ENCODE peak calls at places on chromosomes 16 and 17, in four cellular contexts. One of them, this sample, is unnamed.

GRCh38 chr17:74599023-74599399 is 6.9 kb upstream of the CD300LD start:
- DNase-seq in upper lobe of left lung: no peak
- DNase-seq in dorsolateral prefrontal cortex: no peak
- DNase-seq in heart right ventricle: no peak
- DNase-seq in this sample: no peak

GRCh38 chr17:68355093-68355492 is 63.8 kb downstream of the ARSG start:
- DNase-seq in upper lobe of left lung: no peak
- DNase-seq in heart right ventricle: no peak
- DNase-seq in dorsolateral prefrontal cortex: no peak
- DNase-seq in this sample: no peak

GRCh38 chr17:42985225-42985624 is 4.9 kb downstream of the RUNDC1 start:
- DNase-seq in heart right ventricle: no peak
- DNase-seq in dorsolateral prefrontal cortex: no peak
- DNase-seq in upper lobe of left lung: no peak
- DNase-seq in this sample: no peak

GRCh38 chr16:24755201-24755874 is 25.9 kb downstream of the TNRC6A start:
- DNase-seq in heart right ventricle: no peak
- DNase-seq in upper lobe of left lung: no peak
- DNase-seq in dorsolateral prefrontal cortex: no peak
- DNase-seq in this sample: no peak

GRCh38 chr17:42679492-42680330 is 1.9 kb downstream of the CCR10 start:
- DNase-seq in upper lobe of left lung: peak; percentile 81
- DNase-seq in dorsolateral prefrontal cortex: peak; percentile 51
- DNase-seq in heart right ventricle: peak; percentile 86
- DNase-seq in this sample: peak; percentile 78

GRCh38 chr17:80552523-80552922 is 7.9 kb downstream of the RPTOR start:
- DNase-seq in upper lobe of left lung: no peak
- DNase-seq in dorsolateral prefrontal cortex: no peak
- DNase-seq in heart right ventricle: no peak
- DNase-seq in this sample: no peak

GRCh38 chr17:43917348-43918025 is 10.2 kb upstream of the MPP2 start:
- DNase-seq in heart right ventricle: peak; percentile 40
- DNase-seq in upper lobe of left lung: peak; percentile 35
- DNase-seq in dorsolateral prefrontal cortex: peak; percentile 26
- DNase-seq in this sample: peak; percentile 49

GRCh38 chr16:12732600-12732999 is 71.1 kb downstream of the CPPED1 start:
- DNase-seq in dorsolateral prefrontal cortex: no peak
- DNase-seq in heart right ventricle: no peak
- DNase-seq in upper lobe of left lung: no peak
- DNase-seq in this sample: no peak

GRCh38 chr17:17613708-17614114 is 22.2 kb upstream of the PEMT start:
- DNase-seq in heart right ventricle: no peak
- DNase-seq in dorsolateral prefrontal cortex: peak; percentile 68
- DNase-seq in upper lobe of left lung: peak; percentile 68
- DNase-seq in this sample: no peak

GRCh38 chr16:3952342-3953131 is 72.0 kb upstream of the CREBBP start:
- DNase-seq in heart right ventricle: peak; percentile 82
- DNase-seq in upper lobe of left lung: no peak
- DNase-seq in dorsolateral prefrontal cortex: no peak
- DNase-seq in this sample: no peak

GRCh38 chr17:82202981-82203380 is 9.7 kb downstream of the CCDC57 start:
- DNase-seq in heart right ventricle: no peak
- DNase-seq in upper lobe of left lung: no peak
- DNase-seq in dorsolateral prefrontal cortex: no peak
- DNase-seq in this sample: no peak

GRCh38 chr16:19463468-19464315 is 46.0 kb downstream of the TMC5 start:
- DNase-seq in heart right ventricle: no peak
- DNase-seq in dorsolateral prefrontal cortex: no peak
- DNase-seq in upper lobe of left lung: no peak
- DNase-seq in this sample: no peak

GRCh38 chr17:32486701-32487459 is at the start of gene CDK5R1:
- DNase-seq in dorsolateral prefrontal cortex: no peak
- DNase-seq in upper lobe of left lung: peak; percentile 69
- DNase-seq in heart right ventricle: peak; percentile 71
- DNase-seq in this sample: peak; percentile 76

GRCh38 chr16:78542419-78542818 is 443.0 kb downstream of the WWOX start:
- DNase-seq in upper lobe of left lung: no peak
- DNase-seq in dorsolateral prefrontal cortex: no peak
- DNase-seq in heart right ventricle: no peak
- DNase-seq in this sample: no peak

GRCh38 chr17:48728232-48729231 is at the start of gene HOXB13:
- DNase-seq in dorsolateral prefrontal cortex: no peak
- DNase-seq in upper lobe of left lung: no peak
- DNase-seq in heart right ventricle: peak; percentile 27
- DNase-seq in this sample: no peak

GRCh38 chr16:29663829-29664132 is 734 bp downstream of the SPN start:
- DNase-seq in dorsolateral prefrontal cortex: no peak
- DNase-seq in heart right ventricle: no peak
- DNase-seq in upper lobe of left lung: no peak
- DNase-seq in this sample: no peak

GRCh38 chr16:4690946-4691665 is 2.3 kb upstream of the NUDT16L1 start:
- DNase-seq in dorsolateral prefrontal cortex: no peak
- DNase-seq in heart right ventricle: no peak
- DNase-seq in upper lobe of left lung: no peak
- DNase-seq in this sample: no peak

GRCh38 chr16:2083409-2083808 is 35.6 kb downstream of the TSC2 start:
- DNase-seq in dorsolateral prefrontal cortex: no peak
- DNase-seq in upper lobe of left lung: no peak
- DNase-seq in heart right ventricle: no peak
- DNase-seq in this sample: no peak

GRCh38 chr16:4375717-4376116 is 4.1 kb downstream of the VASN start:
- DNase-seq in dorsolateral prefrontal cortex: no peak
- DNase-seq in heart right ventricle: no peak
- DNase-seq in upper lobe of left lung: no peak
- DNase-seq in this sample: no peak

GRCh38 chr17:49187301-49187700 is 23.1 kb downstream of the GNGT2 start:
- DNase-seq in dorsolateral prefrontal cortex: no peak
- DNase-seq in heart right ventricle: no peak
- DNase-seq in upper lobe of left lung: no peak
- DNase-seq in this sample: no peak

GRCh38 chr17:50234581-50234980 is 33.1 kb upstream of the COL1A1 start:
- DNase-seq in dorsolateral prefrontal cortex: no peak
- DNase-seq in upper lobe of left lung: no peak
- DNase-seq in heart right ventricle: no peak
- DNase-seq in this sample: no peak

GRCh38 chr17:40510328-40510648 is 8.9 kb upstream of the TNS4 start:
- DNase-seq in dorsolateral prefrontal cortex: no peak
- DNase-seq in upper lobe of left lung: no peak
- DNase-seq in heart right ventricle: no peak
- DNase-seq in this sample: no peak

GRCh38 chr17:67452681-67453554 is 75.8 kb downstream of the PITPNC1 start:
- DNase-seq in dorsolateral prefrontal cortex: no peak
- DNase-seq in heart right ventricle: no peak
- DNase-seq in upper lobe of left lung: no peak
- DNase-seq in this sample: no peak

GRCh38 chr16:56852968-56853367 is 12.0 kb upstream of the SLC12A3 start:
- DNase-seq in dorsolateral prefrontal cortex: no peak
- DNase-seq in heart right ventricle: no peak
- DNase-seq in upper lobe of left lung: no peak
- DNase-seq in this sample: no peak

GRCh38 chr16:20874088-20874581 is 26.0 kb downstream of the DCUN1D3 start:
- DNase-seq in upper lobe of left lung: no peak
- DNase-seq in heart right ventricle: no peak
- DNase-seq in dorsolateral prefrontal cortex: no peak
- DNase-seq in this sample: no peak

GRCh38 chr16:49590166-49590871 is 216.7 kb downstream of the C16orf78 start:
- DNase-seq in dorsolateral prefrontal cortex: no peak
- DNase-seq in upper lobe of left lung: no peak
- DNase-seq in heart right ventricle: no peak
- DNase-seq in this sample: no peak

GRCh38 chr17:29524692-29525091 is 42.1 kb downstream of the ABHD15 start:
- DNase-seq in dorsolateral prefrontal cortex: no peak
- DNase-seq in upper lobe of left lung: no peak
- DNase-seq in heart right ventricle: no peak
- DNase-seq in this sample: no peak

GRCh38 chr16:27242398-27242797 is 26.2 kb downstream of the NSMCE1 start:
- DNase-seq in dorsolateral prefrontal cortex: no peak
- DNase-seq in upper lobe of left lung: no peak
- DNase-seq in heart right ventricle: no peak
- DNase-seq in this sample: no peak

GRCh38 chr16:15682105-15682570 is 32.1 kb downstream of the NDE1 start:
- DNase-seq in dorsolateral prefrontal cortex: peak; percentile 76
- DNase-seq in heart right ventricle: no peak
- DNase-seq in upper lobe of left lung: peak; percentile 62
- DNase-seq in this sample: no peak
- TF ChIP-seq CTCF in dorsolateral prefrontal cortex: peak; percentile 49
- TF ChIP-seq CTCF in heart right ventricle: peak; percentile 42
- TF ChIP-seq CTCF in upper lobe of left lung: peak; percentile 31
- TF ChIP-seq CTCF in this sample: no peak

DNA sequence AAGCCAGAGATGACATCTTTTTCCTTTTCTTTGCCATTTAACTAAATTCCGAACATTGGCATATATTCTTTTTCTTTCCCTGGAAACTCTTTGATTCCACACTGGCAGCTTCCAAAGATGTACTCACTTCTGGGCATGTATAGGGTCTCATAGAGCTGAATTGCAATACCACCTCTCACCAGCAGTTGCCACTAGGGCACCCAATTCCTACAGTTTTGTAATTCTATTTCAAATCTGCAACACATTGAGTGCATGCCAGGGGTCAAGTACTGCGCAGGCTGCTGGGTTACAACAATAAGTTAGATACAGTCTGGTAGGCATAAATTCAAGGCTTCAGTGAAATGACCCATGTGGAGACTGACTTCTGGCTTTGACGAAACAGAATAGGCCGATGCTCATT is 208.8 kb upstream of the NLRP1 start:
- DNase-seq in heart right ventricle: no peak
- DNase-seq in upper lobe of left lung: no peak
- DNase-seq in dorsolateral prefrontal cortex: no peak
- DNase-seq in this sample: no peak
- TF ChIP-seq CTCF in heart right ventricle: no peak
- TF ChIP-seq CTCF in upper lobe of left lung: no peak
- TF ChIP-seq CTCF in dorsolateral prefrontal cortex: peak; percentile 9
- TF ChIP-seq CTCF in this sample: no peak

GRCh38 chr16:47460755-47461597 is at the start of the genes ITFG1 and PHKB:
- DNase-seq in upper lobe of left lung: peak; percentile 94
- DNase-seq in dorsolateral prefrontal cortex: peak; percentile 90
- DNase-seq in heart right ventricle: peak; percentile 93
- DNase-seq in this sample: peak; percentile 95
- TF ChIP-seq CTCF in upper lobe of left lung: peak; percentile 49
- TF ChIP-seq CTCF in dorsolateral prefrontal cortex: peak; percentile 17
- TF ChIP-seq CTCF in heart right ventricle: peak; percentile 21
- TF ChIP-seq CTCF in this sample: no peak

GRCh38 chr17:73307130-73307529 is 4.7 kb downstream of the CDC42EP4 start:
- DNase-seq in upper lobe of left lung: peak; percentile 56
- DNase-seq in heart right ventricle: peak; percentile 64
- DNase-seq in dorsolateral prefrontal cortex: peak; percentile 61
- DNase-seq in this sample: no peak

GRCh38 chr17:73309727-73310555 is 1.9 kb downstream of the CDC42EP4 start:
- DNase-seq in heart right ventricle: no peak
- DNase-seq in dorsolateral prefrontal cortex: no peak
- DNase-seq in upper lobe of left lung: peak; percentile 67
- DNase-seq in this sample: no peak

GRCh38 chr17:73305845-73306836 is 5.7 kb downstream of the CDC42EP4 start:
- DNase-seq in heart right ventricle: no peak
- DNase-seq in upper lobe of left lung: no peak
- DNase-seq in dorsolateral prefrontal cortex: no peak
- DNase-seq in this sample: no peak

GRCh38 chr17:73304971-73305786 is 6.6 kb downstream of the CDC42EP4 start:
- DNase-seq in dorsolateral prefrontal cortex: no peak
- DNase-seq in upper lobe of left lung: peak; percentile 82
- DNase-seq in heart right ventricle: peak; percentile 71
- DNase-seq in this sample: no peak

GRCh38 chr17:73308017-73308823 is 3.6 kb downstream of the CDC42EP4 start:
- DNase-seq in upper lobe of left lung: peak; percentile 92
- DNase-seq in heart right ventricle: peak; percentile 79
- DNase-seq in dorsolateral prefrontal cortex: no peak
- DNase-seq in this sample: no peak
- TF ChIP-seq CTCF in upper lobe of left lung: no peak
- TF ChIP-seq CTCF in heart right ventricle: no peak
- TF ChIP-seq CTCF in dorsolateral prefrontal cortex: no peak
- TF ChIP-seq CTCF in this sample: no peak

GRCh38 chr16:30787613-30788378 is 791 bp upstream of the ZNF629 start:
- DNase-seq in dorsolateral prefrontal cortex: no peak
- DNase-seq in upper lobe of left lung: no peak
- DNase-seq in heart right ventricle: no peak
- DNase-seq in this sample: no peak

GRCh38 chr16:30786115-30786935 is 680 bp downstream of the ZNF629 start:
- DNase-seq in heart right ventricle: peak; percentile 52
- DNase-seq in dorsolateral prefrontal cortex: no peak
- DNase-seq in upper lobe of left lung: peak; percentile 44
- DNase-seq in this sample: no peak

GRCh38 chr16:30784215-30784614 is 2.8 kb downstream of the ZNF629 start:
- DNase-seq in dorsolateral prefrontal cortex: no peak
- DNase-seq in upper lobe of left lung: no peak
- DNase-seq in heart right ventricle: no peak
- DNase-seq in this sample: no peak

GRCh38 chr16:30785126-30786106 is 1.6 kb downstream of the ZNF629 start:
- DNase-seq in dorsolateral prefrontal cortex: no peak
- DNase-seq in upper lobe of left lung: no peak
- DNase-seq in heart right ventricle: no peak
- DNase-seq in this sample: no peak

DNA sequence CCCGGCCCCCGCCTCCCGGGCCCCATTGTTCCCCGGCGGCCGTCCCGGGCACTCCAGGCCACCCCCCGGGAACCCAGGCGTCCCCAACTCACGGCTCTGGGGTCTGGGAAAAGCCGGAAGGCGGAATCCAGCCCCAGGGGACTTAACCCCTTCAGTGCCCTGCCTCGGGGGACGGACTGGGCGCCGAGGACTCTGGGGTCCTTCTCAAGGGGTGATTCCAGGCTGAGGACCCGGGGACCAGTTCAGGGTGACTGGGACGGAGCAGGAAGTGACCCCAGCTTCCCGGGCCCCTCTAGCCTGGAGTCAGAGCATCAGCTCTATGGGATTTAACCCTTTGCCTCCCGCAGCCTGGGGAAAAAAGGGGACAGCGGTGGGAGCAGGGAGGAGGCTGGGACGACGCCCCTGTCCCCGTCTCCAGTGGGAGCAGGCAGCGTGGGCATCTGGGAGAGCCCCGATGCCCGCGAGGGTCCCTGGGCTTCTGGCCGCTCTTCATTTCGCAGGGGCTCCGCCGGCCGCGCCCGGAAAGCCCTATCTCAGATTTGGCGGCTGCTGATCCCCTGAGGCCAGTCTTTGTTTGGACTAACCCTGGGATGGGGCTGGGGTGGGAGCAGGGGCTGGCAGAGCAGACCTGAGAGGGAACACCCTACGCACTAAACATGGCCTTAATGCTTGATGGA is at the start of gene ZNF629:
- DNase-seq in dorsolateral prefrontal cortex: peak; percentile 84
- DNase-seq in upper lobe of left lung: peak; percentile 75
- DNase-seq in heart right ventricle: peak; percentile 69
- DNase-seq in this sample: peak; percentile 34
- TF ChIP-seq CTCF in dorsolateral prefrontal cortex: no peak
- TF ChIP-seq CTCF in upper lobe of left lung: peak; percentile 11
- TF ChIP-seq CTCF in heart right ventricle: no peak
- TF ChIP-seq CTCF in this sample: no peak